ENCODE peak calls at places on chromosomes 16 and 17, in nine cellular contexts. U, W, A, H, J, T, C, K and R are unnamed samples.

GRCh38 chr17:49224198-49224996 is 6.2 kb downstream of the PHOSPHO1 start:
- DNase-seq in H (peak; percentile 88), T (peak; percentile 59), K (no peak), C (no peak), W (peak; percentile 46), J (no peak), A (peak; percentile 90), U (no peak), R (peak; percentile 57)

GRCh38 chr16:76081936-76082335 is 195.3 kb upstream of the CNTNAP4 start:
- DNase-seq in W (no peak), U (no peak), A (no peak), C (no peak), H (no peak), J (no peak), K (no peak), T (no peak), R (no peak)

GRCh38 chr17:8835631-8836364 is 31.7 kb downstream of the PIK3R6 start:
- DNase-seq in T (no peak), A (no peak), K (no peak), C (no peak), W (no peak), U (no peak), H (peak; percentile 48), J (no peak), R (no peak)

GRCh38 chr17:65103896-65104295 is 33.3 kb upstream of the RGS9 start:
- DNase-seq in T (no peak), W (no peak), U (no peak), J (no peak), K (no peak), C (no peak), H (peak; percentile 48), A (no peak), R (no peak)

GRCh38 chr16:54937673-54938350 is 7.1 kb downstream of the IRX5 start:
- DNase-seq in K (no peak), T (no peak), C (no peak), A (no peak), U (no peak), W (no peak), J (no peak), H (no peak), R (no peak)

GRCh38 chr17:28818705-28819295 is 23.8 kb downstream of the FAM222B start:
- DNase-seq in C (no peak), W (no peak), J (no peak), K (no peak), T (no peak), U (no peak), H (no peak), A (no peak), R (no peak)

GRCh38 chr16:66662445-66663194 is 33.9 kb downstream of the CMTM4 start:
- DNase-seq in T (no peak), K (peak; percentile 63), W (no peak), U (no peak), J (no peak), A (no peak), C (no peak), H (peak; percentile 64), R (peak; percentile 22)

GRCh38 chr17:83119987-83120864 is 40.8 kb downstream of the METRNL start:
- DNase-seq in J (no peak), U (no peak), T (peak; percentile 92), K (no peak), H (no peak), A (peak; percentile 89), W (no peak), C (peak; percentile 8), R (peak; percentile 91)

GRCh38 chr17:45372325-45372869 is 55.6 kb upstream of the MAP3K14 start:
- DNase-seq in K (no peak), H (peak; percentile 54), U (no peak), T (no peak), A (no peak), C (no peak), W (no peak), J (no peak), R (no peak)

GRCh38 chr17:59859444-59860025 is 33.2 kb downstream of the TUBD1 start:
- DNase-seq in W (no peak), J (no peak), C (no peak), U (no peak), A (no peak), T (peak; percentile 15), K (no peak), H (no peak), R (no peak)

GRCh38 chr17:56977673-56978395 is at the start of gene SCPEP1:
- DNase-seq in T (peak; percentile 96), H (peak; percentile 96), J (peak; percentile 53), U (peak; percentile 75), K (peak; percentile 88), A (peak; percentile 96), W (peak; percentile 87), C (peak; percentile 64), R (peak; percentile 96)

GRCh38 chr17:81400154-81400938 is 5.1 kb downstream of the BAHCC1 start:
- DNase-seq in A (no peak), W (peak; percentile 56), J (no peak), K (no peak), H (no peak), U (no peak), C (no peak), T (no peak), R (no peak)

GRCh38 chr17:81400939-81401726 is 5.9 kb downstream of the BAHCC1 start:
- DNase-seq in K (no peak), H (no peak), U (no peak), A (no peak), T (no peak), W (no peak), J (no peak), C (no peak), R (no peak)

GRCh38 chr17:81402530-81402941 is 7.3 kb downstream of the BAHCC1 start:
- DNase-seq in H (no peak), J (no peak), C (no peak), W (no peak), K (no peak), A (no peak), T (no peak), U (no peak), R (no peak)

GRCh38 chr17:81403040-81403467 is 7.8 kb downstream of the BAHCC1 start:
- DNase-seq in J (no peak), W (no peak), T (no peak), A (no peak), H (no peak), U (no peak), C (no peak), K (no peak), R (no peak)

DNA sequence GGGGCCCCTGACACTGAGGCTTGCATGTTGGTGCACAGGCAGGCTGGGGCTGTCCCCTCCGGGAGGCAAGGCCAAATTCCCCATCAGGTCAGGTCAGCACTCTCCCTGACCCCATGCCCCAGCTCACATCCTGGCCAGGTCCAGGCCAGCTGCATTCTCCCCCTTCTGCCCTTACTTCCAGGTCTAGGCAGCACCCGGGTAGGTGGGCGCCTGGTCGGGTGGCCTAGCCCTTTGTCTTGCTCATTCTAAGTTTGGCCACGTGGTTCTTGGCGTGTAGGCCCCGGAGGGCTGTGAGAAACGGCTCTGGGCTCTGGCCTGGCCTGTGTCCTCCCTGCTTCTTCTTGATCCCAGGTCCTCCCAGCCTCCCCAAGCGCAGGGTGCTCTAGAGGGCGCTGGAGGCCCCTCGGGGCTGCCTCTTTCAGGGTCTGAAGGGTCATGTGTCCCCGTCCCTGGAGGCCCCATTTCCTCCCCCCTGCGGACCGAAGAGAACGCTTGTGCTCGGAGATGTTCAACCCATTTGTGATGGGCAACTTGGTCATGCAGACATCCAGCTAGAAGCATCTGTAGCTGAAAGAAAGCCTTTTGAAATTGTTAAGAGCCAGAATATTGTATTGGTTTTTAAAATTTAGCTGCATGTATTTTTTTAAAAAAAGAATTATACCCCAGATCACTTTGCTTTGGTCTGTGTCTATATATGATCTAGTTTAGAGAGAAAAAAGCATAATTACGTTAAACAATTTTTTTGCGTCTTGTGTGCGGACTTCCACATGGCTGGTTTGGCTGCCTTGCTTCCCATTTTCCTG is 6.7 kb downstream of the BAHCC1 start:
- DNase-seq in K (peak; percentile 57), C (no peak), H (no peak), J (no peak), T (no peak), U (no peak), W (no peak), A (no peak), R (peak; percentile 76)
- TF ChIP-seq CTCF in K (no peak), C (peak; percentile 19), H (no peak), J (no peak), T (peak; percentile 36), U (no peak), W (no peak), A (no peak), R (peak; percentile 10)

DNA sequence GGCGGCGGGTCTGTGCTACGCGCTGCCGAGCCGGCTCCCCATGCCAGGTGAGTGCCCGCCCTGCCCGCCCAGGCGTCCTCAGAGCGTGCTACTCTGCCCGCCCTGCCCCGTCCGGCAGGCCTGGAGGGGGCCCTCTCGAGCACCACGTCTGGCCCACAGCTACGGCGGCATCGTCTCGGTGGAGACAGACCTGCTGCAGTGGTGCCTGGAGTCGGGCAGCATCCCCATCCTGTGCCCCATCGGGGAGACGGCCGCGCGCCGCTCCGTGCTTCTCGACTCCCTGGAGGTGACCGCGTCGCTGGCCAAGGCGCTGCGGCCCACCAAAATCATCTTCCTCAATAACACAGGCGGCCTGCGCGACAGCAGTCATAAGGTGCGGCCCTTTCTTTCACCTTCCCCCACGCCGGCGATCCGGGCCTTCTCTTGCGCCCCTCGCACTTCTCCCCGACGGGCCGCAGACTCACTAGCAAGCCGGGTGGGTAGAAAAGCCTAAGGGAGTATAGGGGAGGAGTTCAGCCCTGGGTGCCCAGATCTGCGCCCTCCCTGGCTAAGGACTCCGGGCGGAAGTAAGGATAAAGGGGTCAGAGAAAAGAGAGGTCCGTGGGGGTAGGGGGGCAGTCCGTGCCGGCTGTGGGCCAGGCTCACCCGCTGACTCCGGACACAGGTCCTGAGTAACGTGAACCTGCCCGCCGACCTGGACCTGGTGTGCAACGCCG is 1.6 kb downstream of the NAGS start:
- DNase-seq in C (no peak), W (peak; percentile 59), T (peak; percentile 60), U (no peak), K (no peak), J (no peak), H (peak; percentile 90), A (peak; percentile 88), R (peak; percentile 64)
- TF ChIP-seq CTCF in C (no peak), W (no peak), T (peak; percentile 33), U (no peak), K (no peak), J (no peak), H (no peak), A (no peak), R (no peak)

DNA sequence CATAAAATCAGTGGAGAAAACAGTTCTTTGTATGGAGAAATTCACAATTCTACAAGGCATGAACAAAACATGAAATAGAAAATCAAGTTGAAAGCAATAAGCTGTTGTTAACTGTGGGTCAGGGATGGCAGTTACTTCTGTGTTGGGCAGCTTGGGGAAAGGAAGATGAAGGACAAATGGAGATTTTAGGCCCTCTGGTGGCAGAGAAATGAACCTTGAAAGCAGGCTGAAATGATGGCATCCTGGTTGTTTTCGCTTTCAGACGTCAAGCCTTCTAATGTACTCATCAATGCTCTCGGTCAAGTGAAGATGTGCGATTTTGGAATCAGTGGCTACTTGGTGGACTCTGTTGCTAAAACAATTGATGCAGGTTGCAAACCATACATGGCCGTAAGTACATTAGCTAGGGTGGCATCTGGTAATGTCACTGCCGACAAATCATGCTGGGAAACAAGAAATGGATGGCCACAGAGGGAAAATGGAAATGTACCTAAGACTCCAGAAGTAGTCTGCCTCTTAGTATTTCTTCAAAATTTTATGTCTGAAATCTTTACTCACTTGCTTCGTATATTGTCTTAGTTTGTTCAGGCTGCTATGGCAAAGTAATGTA is 108.9 kb downstream of the MAP2K6 start:
- DNase-seq in W (no peak), K (peak; percentile 48), T (peak; percentile 38), A (no peak), J (no peak), H (no peak), C (no peak), U (no peak), R (peak; percentile 41)
- TF ChIP-seq CTCF in W (peak; percentile 42), K (peak; percentile 81), T (peak; percentile 60), A (peak; percentile 48), J (peak; percentile 63), H (no peak), C (peak; percentile 31), U (no peak), R (peak; percentile 65)

GRCh38 chr16:84183911-84184310 is 2.9 kb downstream of the TAF1C start:
- DNase-seq in J (no peak), A (peak; percentile 44), T (no peak), C (no peak), W (no peak), K (no peak), H (no peak), U (no peak), R (no peak)
- TF ChIP-seq CTCF in J (no peak), A (no peak), T (no peak), C (no peak), W (no peak), K (no peak), H (no peak), U (no peak), R (no peak)